ENCODE peak calls at places on chromosome 12, in eight cellular contexts. K is mesendoderm; C is kidney glomerular epithelial cell; Z is nucleus accumbens; P is stimulated activated naive CD4-positive, alpha-beta T cell; O is Panc1; R is CD14-positive monocyte; U is fibroblast of lung. D is an unnamed sample.

GRCh38 chr12:55847603-55848329 is 5.0 kb upstream of the MMP19 start:
- DNase-seq in P (no peak), Z (no peak), C (peak), O (no peak), R (peak), U (peak), K (no peak), D (no peak)

GRCh38 chr12:105480162-105480561 is 149.7 kb downstream of the C12orf75 start:
- DNase-seq in P (no peak), U (no peak), R (no peak), Z (no peak), O (no peak), C (no peak), K (peak), D (peak)

GRCh38 chr12:89862511-89863331 is 154.1 kb upstream of the ATP2B1 start:
- DNase-seq in P (peak), U (peak), O (no peak), C (no peak), Z (no peak), R (peak), K (no peak), D (no peak)

GRCh38 chr12:81729781-81730180 is 29.4 kb downstream of the PPFIA2 start:
- DNase-seq in K (no peak), R (no peak), C (no peak), P (no peak), Z (no peak), U (no peak), O (no peak), D (no peak)

GRCh38 chr12:55060470-55060869 is 40.7 kb downstream of the NEUROD4 start:
- DNase-seq in K (peak), R (no peak), U (no peak), C (no peak), Z (no peak), O (no peak), P (no peak), D (peak)

GRCh38 chr12:62799126-62799736 is 135.7 kb downstream of the PPM1H start:
- DNase-seq in P (peak), U (peak), R (no peak), K (peak), O (peak), C (peak), Z (peak), D (peak)

GRCh38 chr12:116599285-116600122 is 40.3 kb downstream of the MAP1LC3B2 start:
- DNase-seq in P (peak), Z (peak), R (peak), U (peak), C (peak), K (peak), O (no peak), D (peak)

GRCh38 chr12:45208604-45209487 is 7.0 kb upstream of the ANO6 start:
- DNase-seq in P (no peak), U (peak), O (no peak), C (no peak), K (no peak), R (no peak), Z (no peak), D (no peak)

GRCh38 chr12:95648990-95649791 is 97.9 kb upstream of the USP44 start:
- DNase-seq in C (peak), U (peak), R (no peak), K (no peak), Z (no peak), O (no peak), P (no peak), D (no peak)

GRCh38 chr12:70606001-70606400 is 31.2 kb downstream of the PTPRB start:
- DNase-seq in U (no peak), Z (no peak), P (no peak), R (no peak), O (no peak), K (no peak), C (peak), D (no peak)

GRCh38 chr12:32558941-32559340 is 120.2 kb upstream of the DNM1L start:
- DNase-seq in C (no peak), O (no peak), Z (no peak), K (no peak), P (no peak), R (no peak), U (peak), D (no peak)

GRCh38 chr12:6230321-6231110 is 30.3 kb downstream of the CD9 start:
- DNase-seq in R (peak), U (peak), P (peak), K (no peak), Z (peak), O (no peak), C (peak), D (no peak)

GRCh38 chr12:80513211-80513610 is 69.2 kb downstream of the PTPRQ start:
- DNase-seq in K (no peak), P (no peak), Z (no peak), R (no peak), O (no peak), U (no peak), C (no peak), D (peak)

GRCh38 chr12:118098456-118098855 is 5.4 kb downstream of the VSIG10 start:
- DNase-seq in Z (no peak), K (peak), O (no peak), R (no peak), C (no peak), U (no peak), P (no peak), D (peak)

GRCh38 chr12:7265251-7265650 is 38.6 kb upstream of the ACSM4 start:
- DNase-seq in K (no peak), U (no peak), P (no peak), R (no peak), C (no peak), Z (no peak), O (no peak), D (no peak)

GRCh38 chr12:91163116-91163515 is 19.5 kb downstream of the DCN start:
- DNase-seq in C (no peak), P (no peak), K (no peak), R (no peak), Z (no peak), O (no peak), U (no peak), D (no peak)

GRCh38 chr12:77940566-77940965 is 109.9 kb downstream of the NAV3 start:
- DNase-seq in U (peak), C (no peak), P (no peak), O (no peak), R (no peak), Z (no peak), K (no peak), D (no peak)

GRCh38 chr12:462936-463705 is 3.4 kb downstream of the B4GALNT3 start:
- DNase-seq in U (no peak), C (no peak), Z (no peak), K (no peak), R (no peak), P (no peak), O (no peak), D (peak)

GRCh38 chr12:53754196-53754595 is 2.4 kb upstream of the CISTR start:
- DNase-seq in U (no peak), O (no peak), R (no peak), K (peak), P (no peak), C (no peak), Z (no peak), D (peak)

GRCh38 chr12:26831959-26832816 is 806 bp downstream of the ITPR2 start:
- DNase-seq in C (peak), K (peak), Z (peak), P (peak), R (peak), O (peak), U (peak), D (peak)

GRCh38 chr12:4287325-4288290 is 14.0 kb downstream of the CCND2 start:
- DNase-seq in Z (no peak), K (no peak), U (peak), C (no peak), P (no peak), O (no peak), R (no peak), D (peak)

GRCh38 chr12:6563448-6564050 is 4.5 kb downstream of the NOP2 start:
- DNase-seq in K (peak), Z (peak), R (no peak), C (no peak), O (no peak), U (no peak), P (peak), D (peak)

GRCh38 chr12:108907861-108908302 is 28.0 kb downstream of the DAO start:
- DNase-seq in R (peak), C (peak), K (peak), O (no peak), U (no peak), Z (no peak), P (no peak), D (no peak)

GRCh38 chr12:128771681-128772080 is 52.1 kb downstream of the SLC15A4 start:
- DNase-seq in R (no peak), K (no peak), U (peak), Z (no peak), P (no peak), C (no peak), O (no peak), D (no peak)

GRCh38 chr12:123384994-123385376 is 1.1 kb downstream of the KMT5A start:
- DNase-seq in C (peak), Z (no peak), R (no peak), P (no peak), K (peak), O (no peak), U (peak), D (no peak)

GRCh38 chr12:31662176-31662849 is 2.8 kb downstream of the ETFBKMT start:
- DNase-seq in O (no peak), K (no peak), Z (no peak), P (no peak), U (no peak), C (no peak), R (no peak), D (no peak)

GRCh38 chr12:108634225-108634795 is 616 bp upstream of the SELPLG start:
- DNase-seq in P (peak), K (peak), Z (no peak), C (no peak), U (no peak), O (no peak), R (peak), D (peak)

GRCh38 chr12:3631272-3631637 is 121.7 kb downstream of the CRACR2A start:
- DNase-seq in O (no peak), R (no peak), C (no peak), U (no peak), Z (no peak), K (no peak), P (no peak), D (no peak)

GRCh38 chr12:16475521-16475920 is 128.1 kb downstream of the MGST1 start:
- DNase-seq in U (no peak), C (no peak), K (no peak), P (no peak), O (no peak), Z (no peak), R (no peak), D (no peak)

D was measured in endodermal cell.